ENCODE peak calls at places on chromosomes 13 and 19, in eight cellular contexts. N is activated CD8-positive, alpha-beta T cell treated with anti-CD3 and anti-CD28 coated beads, Interleukin-2, amount 10 ng/mL, durations not matched to agents 7 days and 5 days; G is fibroblast of the conjunctiva; X is NCI-H526 treated with DMSO at 0.1 percent for 48 hours; L is cardiac muscle cell; W is left ventricle myocardium inferior; D is breast epithelium; R is astrocyte of the spinal cord. P is an unnamed sample.

GRCh38 chr13:87123987-87124784 is 547.0 kb upstream of the SLITRK5 start:
- DNase-seq in N (no peak), G (peak; percentile 79), X (no peak), L (peak; percentile 19), W (peak; percentile 18), D (no peak), R (peak; percentile 99), P (peak; percentile 74)

GRCh38 chr13:44664308-44664707 is 88.2 kb upstream of the TSC22D1 start:
- DNase-seq in N (no peak), G (no peak), X (no peak), L (no peak), W (no peak), D (no peak), R (no peak), P (no peak)

GRCh38 chr13:102978168-102978567 is 88.0 kb downstream of the SLC10A2 start:
- DNase-seq in N (no peak), G (peak; percentile 43), X (no peak), L (no peak), W (no peak), D (no peak), R (peak; percentile 2), P (no peak)

GRCh38 chr19:37655689-37656491 is 625 bp upstream of the ZFP30 start:
- DNase-seq in N (peak; percentile 87), G (peak; percentile 50), X (peak; percentile 88), L (peak; percentile 89), W (peak; percentile 88), D (peak; percentile 61), R (peak; percentile 87), P (no peak)

GRCh38 chr13:48493851-48494250 is 39.0 kb downstream of the RCBTB2 start:
- DNase-seq in N (no peak), G (no peak), X (no peak), L (no peak), W (no peak), D (no peak), R (no peak), P (peak; percentile 33)

GRCh38 chr19:4172861-4173473 is 9.4 kb downstream of the SIRT6 start:
- DNase-seq in N (peak; percentile 79), G (no peak), X (no peak), L (peak; percentile 89), W (peak; percentile 47), D (no peak), R (peak; percentile 24), P (no peak)

GRCh38 chr13:95262837-95263381 is 38.3 kb downstream of the ABCC4 start:
- DNase-seq in N (no peak), G (no peak), X (no peak), L (no peak), W (no peak), D (no peak), R (no peak), P (no peak)

GRCh38 chr13:21957833-21958232 is 287.0 kb downstream of the FGF9 start:
- DNase-seq in N (no peak), G (no peak), X (no peak), L (no peak), W (no peak), D (no peak), R (no peak), P (no peak)

GRCh38 chr19:45306522-45307027 is 16.1 kb downstream of the CKM start:
- DNase-seq in N (no peak), G (no peak), X (peak; percentile 16), L (peak; percentile 62), W (no peak), D (no peak), R (no peak), P (no peak)

GRCh38 chr19:30696514-30696913 is 324.3 kb downstream of the ZNF536 start:
- DNase-seq in N (no peak), G (no peak), X (peak; percentile 56), L (peak; percentile 68), W (no peak), D (no peak), R (no peak), P (no peak)

GRCh38 chr19:30360378-30361106 is 11.6 kb upstream of the ZNF536 start:
- DNase-seq in N (no peak), G (no peak), X (no peak), L (no peak), W (no peak), D (no peak), R (no peak), P (no peak)

GRCh38 chr13:29704648-29705047 is 109.2 kb upstream of the SLC7A1 start:
- DNase-seq in N (no peak), G (no peak), X (no peak), L (peak; percentile 55), W (peak; percentile 23), D (no peak), R (no peak), P (no peak)

GRCh38 chr13:110023729-110024645 is 237.6 kb upstream of the IRS2 start:
- DNase-seq in N (no peak), G (no peak), X (peak; percentile 32), L (peak; percentile 61), W (peak; percentile 45), D (no peak), R (peak; percentile 21), P (no peak)

GRCh38 chr13:90416519-90416918 is 931.0 kb upstream of the MIR17HG start:
- DNase-seq in N (no peak), G (peak; percentile 43), X (no peak), L (no peak), W (no peak), D (peak; percentile 22), R (peak; percentile 50), P (peak; percentile 55)

GRCh38 chr19:38545596-38545995 is 72.2 kb downstream of the MAP4K1 start:
- DNase-seq in N (no peak), G (no peak), X (no peak), L (no peak), W (no peak), D (no peak), R (no peak), P (no peak)

GRCh38 chr19:58559275-58560006 is 1.0 kb upstream of the UBE2M start:
- DNase-seq in N (peak; percentile 77), G (peak; percentile 83), X (no peak), L (peak; percentile 95), W (peak; percentile 90), D (peak; percentile 87), R (peak; percentile 90), P (peak; percentile 74)

GRCh38 chr13:94233401-94233800 is 246.1 kb downstream of the DCT start:
- DNase-seq in N (no peak), G (peak; percentile 93), X (no peak), L (no peak), W (peak; percentile 20), D (no peak), R (peak; percentile 90), P (peak; percentile 50)

GRCh38 chr13:37134411-37135041 is 29.1 kb upstream of the CSNK1A1L start:
- DNase-seq in N (no peak), G (peak; percentile 31), X (no peak), L (no peak), W (no peak), D (no peak), R (peak; percentile 87), P (peak; percentile 97)

GRCh38 chr19:1423445-1424181 is 14.6 kb upstream of the RPS15 start:
- DNase-seq in N (no peak), G (no peak), X (no peak), L (no peak), W (no peak), D (no peak), R (no peak), P (no peak)

GRCh38 chr13:50512602-50513527 is 330.6 kb downstream of the DLEU7 start:
- DNase-seq in N (peak; percentile 78), G (no peak), X (no peak), L (peak; percentile 17), W (peak; percentile 66), D (peak; percentile 31), R (peak; percentile 73), P (no peak)

GRCh38 chr19:11034449-11035213 is 54.6 kb upstream of the LDLR start:
- DNase-seq in N (no peak), G (no peak), X (no peak), L (no peak), W (no peak), D (no peak), R (no peak), P (no peak)

GRCh38 chr19:46369817-46370216 is 22.9 kb downstream of the PPP5C start:
- DNase-seq in N (no peak), G (no peak), X (no peak), L (no peak), W (no peak), D (no peak), R (no peak), P (no peak)

GRCh38 chr13:29103036-29103800 is 283.1 kb downstream of the MTUS2 start:
- DNase-seq in N (no peak), G (no peak), X (no peak), L (no peak), W (no peak), D (no peak), R (no peak), P (no peak)

GRCh38 chr13:31437975-31438374 is 238.2 kb downstream of the B3GLCT start:
- DNase-seq in N (no peak), G (no peak), X (no peak), L (no peak), W (no peak), D (no peak), R (no peak), P (peak; percentile 14)

GRCh38 chr19:50718255-50719118 is 1.1 kb downstream of the SHANK1 start:
- DNase-seq in N (no peak), G (no peak), X (no peak), L (no peak), W (no peak), D (no peak), R (no peak), P (no peak)

GRCh38 chr19:17889609-17890214 is 18.0 kb downstream of the SLC5A5 start:
- DNase-seq in N (peak; percentile 44), G (no peak), X (no peak), L (peak; percentile 86), W (no peak), D (no peak), R (peak; percentile 59), P (no peak)

GRCh38 chr13:59607780-59608233 is 555.9 kb downstream of the DIAPH3 start:
- DNase-seq in N (no peak), G (no peak), X (no peak), L (no peak), W (no peak), D (no peak), R (no peak), P (no peak)

GRCh38 chr19:44807652-44808462 is 1.0 kb upstream of the BCAM start:
- DNase-seq in N (no peak), G (no peak), X (no peak), L (peak; percentile 74), W (no peak), D (peak; percentile 77), R (peak; percentile 17), P (no peak)

GRCh38 chr13:43307921-43308433 is 284.6 kb downstream of the DNAJC15 start:
- DNase-seq in N (no peak), G (peak; percentile 91), X (peak; percentile 15), L (peak; percentile 80), W (peak; percentile 87), D (peak; percentile 60), R (peak; percentile 90), P (peak; percentile 59)

GRCh38 chr13:34462843-34463242 is 479.2 kb upstream of the NBEA start:
- DNase-seq in N (no peak), G (no peak), X (no peak), L (no peak), W (peak; percentile 17), D (no peak), R (peak; percentile 72), P (peak; percentile 17)

GRCh38 chr13:60765700-60766411 is 368.8 kb downstream of the TDRD3 start:
- DNase-seq in N (no peak), G (no peak), X (no peak), L (peak; percentile 53), W (no peak), D (no peak), R (peak; percentile 31), P (no peak)

GRCh38 chr13:95498886-95499285 is 53.6 kb upstream of the CLDN10 start:
- DNase-seq in N (no peak), G (no peak), X (no peak), L (no peak), W (no peak), D (no peak), R (no peak), P (no peak)

GRCh38 chr19:18733196-18733647 is 49.7 kb downstream of the CRTC1 start:
- DNase-seq in N (no peak), G (peak; percentile 27), X (no peak), L (no peak), W (peak; percentile 58), D (no peak), R (peak; percentile 39), P (no peak)